ENCODE peak calls at places on chromosomes 12 and 14, in seven cellular contexts. K is K562; B is stimulated activated CD8-positive, alpha-beta memory T cell treated with anti-CD3 and anti-CD28 coated beads, Interleukin-12 subunit alpha, Interleukin-12 subunit beta, amount 100 ng/mL, for 1 hour; P is activated CD8-positive, alpha-beta memory T cell treated with anti-CD3 and anti-CD28 coated beads for 24 hours; O is H9; J is ELR; G is glomerular endothelial cell. C is an unnamed sample.

GRCh38 chr12:87430444-87430843 is 598.8 kb downstream of the C12orf50 start:
- DNase-seq in K (no peak), B (no peak), P (no peak), O (no peak), J (no peak), G (no peak), C (no peak)

GRCh38 chr14:30874120-30874998 is at the start of gene COCH:
- DNase-seq in K (peak; percentile 81), B (no peak), P (peak; percentile 74), O (peak; percentile 61), J (peak; percentile 42), G (no peak), C (no peak)

GRCh38 chr14:75303415-75303814 is 24.8 kb downstream of the FOS start:
- DNase-seq in K (peak; percentile 46), B (peak; percentile 48), P (peak; percentile 80), O (peak; percentile 73), J (peak; percentile 82), G (no peak), C (peak; percentile 74)

GRCh38 chr12:97960741-97961608 is 498.4 kb downstream of the RMST start:
- DNase-seq in K (peak; percentile 27), B (no peak), P (no peak), O (peak; percentile 63), J (peak; percentile 5), G (no peak), C (no peak)

GRCh38 chr12:41795910-41796309 is 348.8 kb downstream of the GXYLT1 start:
- DNase-seq in K (no peak), B (no peak), P (no peak), O (peak; percentile 76), J (no peak), G (no peak), C (no peak)

GRCh38 chr12:97764700-97765099 is 302.1 kb downstream of the RMST start:
- DNase-seq in K (no peak), B (no peak), P (no peak), O (no peak), J (no peak), G (no peak), C (no peak)

GRCh38 chr14:89853976-89854693 is 100.4 kb downstream of the EFCAB11 start:
- DNase-seq in K (no peak), B (no peak), P (no peak), O (no peak), J (no peak), G (no peak), C (no peak)

GRCh38 chr12:11154400-11154925 is 16.5 kb upstream of the SMIM10L1 start:
- DNase-seq in K (no peak), B (no peak), P (no peak), O (no peak), J (no peak), G (no peak), C (no peak)

GRCh38 chr12:18323159-18323558 is 61.8 kb downstream of the PIK3C2G start:
- DNase-seq in K (no peak), B (no peak), P (no peak), O (no peak), J (peak; percentile 23), G (no peak), C (no peak)

GRCh38 chr14:62322216-62322615 is 560.0 kb downstream of the SNAPC1 start:
- DNase-seq in K (no peak), B (no peak), P (no peak), O (no peak), J (no peak), G (no peak), C (no peak)

GRCh38 chr12:109230193-109230592 is 78.9 kb downstream of the FOXN4 start:
- DNase-seq in K (no peak), B (no peak), P (no peak), O (no peak), J (no peak), G (no peak), C (no peak)

GRCh38 chr14:60506985-60507829 is 1.7 kb upstream of the SIX6 start:
- DNase-seq in K (no peak), B (no peak), P (no peak), O (peak; percentile 41), J (no peak), G (no peak), C (no peak)

GRCh38 chr12:79687711-79688270 is 3.0 kb downstream of the PAWR start:
- DNase-seq in K (no peak), B (no peak), P (no peak), O (no peak), J (peak; percentile 16), G (no peak), C (no peak)

GRCh38 chr12:15446798-15447197 is 124.5 kb downstream of the PTPRO start:
- DNase-seq in K (no peak), B (no peak), P (no peak), O (no peak), J (peak; percentile 41), G (no peak), C (peak; percentile 91)

GRCh38 chr12:85516667-85517325 is 236.8 kb downstream of the ALX1 start:
- DNase-seq in K (no peak), B (no peak), P (no peak), O (no peak), J (no peak), G (no peak), C (peak; percentile 8)

GRCh38 chr12:124592050-124592449 is 24.6 kb upstream of the NCOR2 start:
- DNase-seq in K (no peak), B (no peak), P (no peak), O (no peak), J (peak; percentile 88), G (no peak), C (peak; percentile 75)

GRCh38 chr12:91811481-91812287 is 334.0 kb downstream of the BTG1 start:
- DNase-seq in K (peak; percentile 56), B (peak; percentile 71), P (peak; percentile 90), O (peak; percentile 66), J (peak; percentile 64), G (peak; percentile 58), C (peak; percentile 26)

GRCh38 chr14:75042040-75042439 is 9.2 kb downstream of the MLH3 start:
- DNase-seq in K (no peak), B (no peak), P (no peak), O (no peak), J (no peak), G (no peak), C (no peak)

GRCh38 chr12:79331870-79332269 is 358.9 kb downstream of the PAWR start:
- DNase-seq in K (no peak), B (no peak), P (no peak), O (no peak), J (peak; percentile 3), G (no peak), C (no peak)

GRCh38 chr14:105155681-105156413 is 12.7 kb downstream of the JAG2 start:
- DNase-seq in K (no peak), B (no peak), P (no peak), O (no peak), J (no peak), G (no peak), C (no peak)

GRCh38 chr14:74401504-74402241 is 24.3 kb downstream of the SYNDIG1L start:
- DNase-seq in K (peak; percentile 16), B (peak; percentile 29), P (peak; percentile 80), O (peak; percentile 85), J (peak; percentile 20), G (no peak), C (no peak)

GRCh38 chr14:95519699-95520098 is 3.2 kb upstream of the SYNE3 start:
- DNase-seq in K (no peak), B (peak; percentile 59), P (peak; percentile 86), O (no peak), J (peak; percentile 91), G (no peak), C (peak; percentile 77)

GRCh38 chr14:91246051-91246852 is 1.7 kb upstream of the GPR68 start:
- DNase-seq in K (no peak), B (peak; percentile 51), P (peak; percentile 83), O (no peak), J (no peak), G (no peak), C (no peak)

GRCh38 chr14:105941226-105942166 is 415.1 kb downstream of the TMEM121 start:
- DNase-seq in K (no peak), B (no peak), P (peak; percentile 40), O (no peak), J (no peak), G (no peak), C (no peak)

GRCh38 chr12:56983386-56983785 is 23.0 kb downstream of the ZBTB39 start:
- DNase-seq in K (peak; percentile 1), B (no peak), P (no peak), O (no peak), J (no peak), G (no peak), C (no peak)

C was measured in RWPE1.